ENCODE peak calls at places on chromosomes 6 and 20, in seven cellular contexts. G, H, Y, U, N, Z and C are unnamed samples.
A peak's percentile ranks its signal among the peaks of the same experiment; 100 is the strongest.

GRCh38 chr20:20366896-20367680 is 816 bp upstream of the INSM1 start:
- DNase-seq in Z (no peak), H (no peak), N (no peak), G (no peak), U (no peak), Y (peak; percentile 28), C (no peak)

GRCh38 chr6:52499026-52499425 is 77.8 kb downstream of the TRAM2 start:
- DNase-seq in Y (no peak), G (no peak), H (no peak), U (no peak), Z (no peak), N (peak; percentile 76), C (no peak)

GRCh38 chr6:29516108-29516507 is 28.4 kb upstream of the MAS1L start:
- DNase-seq in N (peak; percentile 5), Y (no peak), Z (no peak), U (no peak), H (no peak), G (no peak), C (no peak)

GRCh38 chr20:1935696-1936366 is 40.6 kb downstream of the SIRPA start:
- DNase-seq in N (no peak), Z (no peak), H (peak; percentile 32), Y (no peak), G (peak; percentile 50), U (peak; percentile 56), C (no peak)

GRCh38 chr6:110999634-111000270 is 17.9 kb downstream of the RPF2 start:
- DNase-seq in U (peak; percentile 52), Y (no peak), H (peak; percentile 28), N (peak; percentile 46), G (no peak), Z (no peak), C (no peak)

GRCh38 chr20:54197621-54198604 is 10.0 kb upstream of the PFDN4 start:
- DNase-seq in Z (no peak), N (peak; percentile 49), U (peak; percentile 79), H (peak; percentile 52), Y (no peak), G (no peak), C (no peak)

GRCh38 chr20:61631770-61632169 is 379.7 kb downstream of the CDH4 start:
- DNase-seq in G (no peak), Y (no peak), N (no peak), Z (no peak), H (no peak), U (no peak), C (no peak)

GRCh38 chr6:32868257-32868788 is 14.3 kb downstream of the PSMB9 start:
- DNase-seq in H (peak; percentile 79), Z (peak; percentile 72), G (peak; percentile 87), Y (no peak), U (peak; percentile 82), N (peak; percentile 65), C (no peak)

GRCh38 chr20:3454821-3455220 is 16.0 kb upstream of the ATRN start:
- DNase-seq in H (no peak), Y (no peak), G (no peak), Z (no peak), U (no peak), N (no peak), C (no peak)

GRCh38 chr6:137264308-137265075 is 45.3 kb upstream of the IFNGR1 start:
- DNase-seq in U (no peak), N (no peak), H (no peak), G (no peak), Y (no peak), Z (no peak), C (peak; percentile 26)

GRCh38 chr6:43142101-43142500 is 29.0 kb upstream of the SRF start:
- DNase-seq in H (no peak), Y (no peak), Z (no peak), U (no peak), G (no peak), N (no peak), C (no peak)

GRCh38 chr20:59042151-59042795 is at the start of gene PRELID3B:
- DNase-seq in G (peak; percentile 73), U (peak; percentile 24), Y (no peak), H (peak; percentile 34), Z (peak; percentile 32), N (no peak), C (no peak)
- TF ChIP-seq CTCF in G (no peak), U (no peak), Y (no peak), H (no peak), Z (no peak), N (no peak), C (no peak)

GRCh38 chr20:46899619-46900018 is 5.0 kb downstream of the EYA2 start:
- DNase-seq in Z (no peak), G (no peak), Y (no peak), N (no peak), U (no peak), H (no peak), C (no peak)

GRCh38 chr20:46903256-46903655 is 8.6 kb downstream of the EYA2 start:
- DNase-seq in G (no peak), H (no peak), U (no peak), Y (no peak), N (no peak), Z (no peak), C (no peak)

GRCh38 chr20:46900068-46900467 is 5.4 kb downstream of the EYA2 start:
- DNase-seq in G (no peak), U (no peak), H (no peak), N (no peak), Z (no peak), Y (no peak), C (no peak)

GRCh38 chr20:46900826-46901225 is 6.2 kb downstream of the EYA2 start:
- DNase-seq in U (no peak), G (no peak), Y (no peak), Z (no peak), H (no peak), N (no peak), C (no peak)

GRCh38 chr20:46901638-46902037 is 7.0 kb downstream of the EYA2 start:
- DNase-seq in Z (no peak), H (no peak), N (no peak), Y (no peak), G (no peak), U (no peak), C (no peak)
- H3K4me3 ChIP-seq in Z (no peak overlapping the region), H (no peak overlapping the region), N (no peak overlapping the region), Y (no peak overlapping the region), G (no peak overlapping the region), U (no peak overlapping the region), C (no peak overlapping the region)

DNA sequence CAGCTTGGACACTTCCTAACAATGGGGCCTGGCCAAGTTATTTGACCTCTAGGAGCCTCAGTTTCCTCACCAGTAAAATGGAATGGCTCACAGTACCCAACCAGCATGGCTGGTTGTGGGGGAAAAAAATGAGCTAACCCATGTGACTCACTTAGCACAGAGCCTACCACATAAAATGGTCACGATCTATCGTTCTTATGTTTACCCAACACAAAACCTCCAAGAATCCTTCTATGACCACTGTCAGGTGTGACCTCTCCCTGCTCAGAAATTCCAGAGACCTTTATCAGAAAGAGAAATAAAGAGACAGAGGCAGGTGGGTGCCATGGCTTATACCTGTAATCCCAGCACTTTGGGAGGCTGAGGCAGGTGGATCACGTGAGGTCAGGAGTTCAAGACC is 39.4 kb downstream of the BPIFB1 start:
- DNase-seq in Y (no peak), Z (no peak), U (no peak), H (no peak), G (no peak), N (no peak), C (no peak)
- H3K27me3 ChIP-seq in Y (peaks cover 2% of the 10 kb centered on the region), Z (no peaks in the 10 kb centered on the region), U (no peaks in the 10 kb centered on the region), H (peaks cover 15% of the 10 kb centered on the region), G (no peaks in the 10 kb centered on the region), N (peaks cover 53% of the 10 kb centered on the region), C (peaks cover 11% of the 10 kb centered on the region)

GRCh38 chr20:58155148-58155925 is 73.1 kb downstream of the ANKRD60 start:
- DNase-seq in N (no peak), U (no peak), G (no peak), H (no peak), Y (no peak), Z (no peak), C (no peak)
- TF ChIP-seq CTCF in N (no peak), U (no peak), G (no peak), H (no peak), Y (peak; percentile 16), Z (no peak), C (no peak)